ENCODE peak calls at places on chromosomes 2 and 18, in nine cellular contexts. U, G, A, D, V, I, N, M and L are unnamed samples.

GRCh38 chr2:36405183-36405582 is 49.6 kb downstream of the CRIM1 start:
- DNase-seq in D (no peak), U (no peak), G (no peak), V (no peak), I (no peak), N (no peak), M (no peak), A (no peak), L (no peak)

GRCh38 chr18:35032113-35032512 is 9.1 kb upstream of the MAPRE2 start:
- DNase-seq in D (no peak), I (no peak), V (no peak), G (no peak), N (no peak), M (no peak), A (no peak), U (no peak), L (no peak)

GRCh38 chr2:185700883-185701282 is 37.7 kb upstream of the FSIP2 start:
- DNase-seq in G (no peak), V (no peak), I (no peak), D (no peak), A (no peak), N (no peak), M (no peak), U (peak; percentile 21), L (peak; percentile 7)

GRCh38 chr2:46171996-46172546 is 125.1 kb upstream of the EPAS1 start:
- DNase-seq in I (no peak), G (no peak), V (no peak), N (no peak), D (no peak), A (no peak), M (no peak), U (no peak), L (no peak)

GRCh38 chr18:49893036-49893435 is 79.7 kb upstream of the ACAA2 start:
- DNase-seq in I (no peak), G (no peak), M (no peak), V (no peak), A (no peak), D (no peak), N (no peak), U (no peak), L (no peak)

GRCh38 chr2:109538551-109538950 is 75.2 kb downstream of the SEPTIN10 start:
- DNase-seq in N (no peak), A (no peak), I (no peak), G (no peak), U (no peak), V (no peak), D (no peak), M (no peak), L (no peak)

GRCh38 chr2:239312081-239312501 is 88.7 kb downstream of the HDAC4 start:
- DNase-seq in D (no peak), M (peak; percentile 6), N (no peak), U (no peak), A (no peak), G (no peak), V (no peak), I (peak; percentile 1), L (no peak)

GRCh38 chr2:28509361-28509760 is 13.5 kb downstream of the PLB1 start:
- DNase-seq in U (no peak), N (no peak), I (no peak), G (no peak), V (no peak), A (no peak), M (no peak), D (no peak), L (no peak)

GRCh38 chr18:55506074-55506473 is 81.9 kb downstream of the TCF4 start:
- DNase-seq in A (no peak), D (no peak), G (no peak), M (no peak), V (no peak), I (no peak), U (no peak), N (no peak), L (no peak)

GRCh38 chr2:42102606-42103450 is 55.0 kb downstream of the PKDCC start:
- DNase-seq in M (peak; percentile 61), N (peak; percentile 11), I (peak; percentile 46), A (peak; percentile 69), G (peak; percentile 35), V (no peak), D (peak; percentile 72), U (peak; percentile 89), L (no peak)

GRCh38 chr2:196592912-196593881 is 46.3 kb upstream of the CCDC150 start:
- DNase-seq in M (no peak), V (peak; percentile 10), U (peak; percentile 88), N (peak; percentile 3), G (peak; percentile 60), A (peak; percentile 63), I (peak; percentile 25), D (peak; percentile 67), L (peak; percentile 84)

GRCh38 chr2:20599861-20600461 is 50.9 kb downstream of the HS1BP3 start:
- DNase-seq in V (no peak), A (no peak), I (no peak), U (peak; percentile 82), D (no peak), M (peak; percentile 6), N (no peak), G (no peak), L (no peak)

GRCh38 chr2:202278944-202279343 is 13.4 kb downstream of the NOP58 start:
- DNase-seq in V (no peak), U (peak; percentile 32), M (no peak), I (no peak), A (peak; percentile 84), N (no peak), D (peak; percentile 13), G (peak; percentile 55), L (peak; percentile 86)

GRCh38 chr2:42464631-42465030 is 29.2 kb downstream of the KCNG3 start:
- DNase-seq in I (no peak), A (peak; percentile 33), N (no peak), U (no peak), M (no peak), D (no peak), G (no peak), V (no peak), L (no peak)

GRCh38 chr18:9095297-9096012 is 7.0 kb upstream of the NDUFV2 start:
- DNase-seq in D (no peak), V (no peak), N (no peak), A (peak; percentile 57), G (peak; percentile 31), U (no peak), M (peak; percentile 30), I (peak; percentile 88), L (no peak)

GRCh38 chr2:13495039-13495438 is 778.3 kb downstream of the TRIB2 start:
- DNase-seq in U (no peak), D (no peak), A (no peak), M (no peak), G (no peak), V (no peak), N (no peak), I (no peak), L (no peak)

GRCh38 chr2:40279001-40279400 is 172.9 kb downstream of the SLC8A1 start:
- DNase-seq in A (no peak), U (no peak), G (no peak), N (no peak), I (no peak), V (no peak), D (no peak), M (no peak), L (peak; percentile 64)

GRCh38 chr18:33205777-33206176 is 234.7 kb downstream of the CCDC178 start:
- DNase-seq in M (no peak), V (no peak), N (no peak), G (no peak), U (no peak), A (no peak), I (no peak), D (no peak), L (no peak)

GRCh38 chr2:64359892-64360657 is 93.9 kb upstream of the LGALSL start:
- DNase-seq in M (peak; percentile 84), I (peak; percentile 73), G (peak; percentile 89), D (no peak), N (peak; percentile 57), A (peak; percentile 91), U (no peak), V (peak; percentile 44), L (peak; percentile 87)

GRCh38 chr2:3633982-3634630 is 23.9 kb upstream of the ALLC start:
- DNase-seq in U (no peak), N (no peak), V (no peak), M (no peak), D (no peak), G (no peak), I (no peak), A (no peak), L (no peak)

GRCh38 chr2:56770490-56770889 is 586.7 kb downstream of the CCDC85A start:
- DNase-seq in M (no peak), V (no peak), G (peak; percentile 62), D (no peak), A (peak; percentile 41), I (no peak), U (no peak), N (no peak), L (peak; percentile 8)

GRCh38 chr2:237820421-237820820 is 21.8 kb downstream of the RBM44 start:
- DNase-seq in M (no peak), G (no peak), N (no peak), D (no peak), V (no peak), U (no peak), A (no peak), I (no peak), L (no peak)

GRCh38 chr2:65049010-65049639 is 7.1 kb upstream of the CEP68 start:
- DNase-seq in D (no peak), I (peak; percentile 44), G (no peak), V (no peak), U (no peak), N (no peak), M (no peak), A (no peak), L (no peak)

GRCh38 chr2:29105375-29105774 is 9.8 kb upstream of the CLIP4 start:
- DNase-seq in I (no peak), U (no peak), D (no peak), V (no peak), G (no peak), A (no peak), M (no peak), N (no peak), L (no peak)

GRCh38 chr2:1947316-1947715 is 203.0 kb upstream of the PXDN start:
- DNase-seq in A (no peak), D (no peak), G (no peak), I (no peak), M (no peak), U (no peak), V (no peak), N (no peak), L (no peak)

GRCh38 chr2:86747708-86748627 is 27.9 kb downstream of the RMND5A start:
- DNase-seq in A (peak; percentile 87), G (peak; percentile 84), V (no peak), N (no peak), D (no peak), U (peak; percentile 63), M (peak; percentile 20), I (peak; percentile 67), L (peak; percentile 90)

GRCh38 chr18:31301201-31301655 is 16.7 kb upstream of the DSG1 start:
- DNase-seq in I (no peak), V (no peak), M (no peak), A (peak; percentile 32), G (peak; percentile 50), D (no peak), N (no peak), U (peak; percentile 69), L (no peak)

GRCh38 chr18:12879840-12880531 is 4.1 kb downstream of the PTPN2 start:
- DNase-seq in I (no peak), U (no peak), D (no peak), A (no peak), M (no peak), N (no peak), V (no peak), G (no peak), L (no peak)

GRCh38 chr2:216621292-216621691 is 11.9 kb upstream of the IGFBP2 start:
- DNase-seq in G (no peak), U (no peak), A (peak; percentile 15), N (no peak), I (no peak), D (no peak), V (no peak), M (no peak), L (no peak)

GRCh38 chr2:196066794-196067382 is 1.7 kb downstream of the DNAH7 start:
- DNase-seq in I (no peak), M (no peak), U (peak; percentile 32), D (no peak), A (peak; percentile 45), G (peak; percentile 14), N (no peak), V (no peak), L (peak; percentile 81)

GRCh38 chr2:62505649-62506420 is at the start of gene TMEM17:
- DNase-seq in I (peak; percentile 29), D (peak; percentile 89), V (peak; percentile 7), U (peak; percentile 93), A (peak; percentile 97), N (peak; percentile 44), M (peak; percentile 87), G (peak; percentile 84), L (peak; percentile 94)